ENCODE peak calls at places on chromosomes 6 and 20, in eight cellular contexts. F is tibial nerve, L is stomach, Z is A549, P is HepG2, E is transverse colon, H is upper lobe of left lung, N is ovary. W is an unnamed sample. For H3K4me1, the result is how much of the 10 kb centered on the place peaks cover.

GRCh38 chr6:134519456-134519855 is 201.5 kb upstream of the SGK1 start:
- DNase-seq in F (no peak), L (no peak), Z (no peak), P (no peak), E (no peak), H (peak), N (no peak), W (no peak)

GRCh38 chr6:90586675-90587638 is at the start of gene MAP3K7:
- DNase-seq in F (peak), L (peak), Z (peak), P (peak), E (peak), H (peak), N (peak), W (peak)

GRCh38 chr6:25627001-25627400 is 25.0 kb upstream of the SCGN start:
- DNase-seq in F (no peak), L (no peak), Z (no peak), P (no peak), E (no peak), H (no peak), N (no peak), W (no peak)

GRCh38 chr20:24634855-24635254 is 165.4 kb downstream of the SYNDIG1 start:
- DNase-seq in F (no peak), L (no peak), Z (peak), P (peak), E (no peak), H (no peak), N (no peak), W (no peak)

GRCh38 chr6:170098428-170099170 is 192.3 kb downstream of the DLL1 start:
- DNase-seq in F (no peak), L (peak), Z (no peak), P (no peak), E (peak), H (peak), N (no peak), W (no peak)

GRCh38 chr20:37257993-37258392 is 3.6 kb downstream of the GHRH start:
- DNase-seq in F (no peak), L (no peak), Z (no peak), P (no peak), E (no peak), H (no peak), N (no peak), W (no peak)

GRCh38 chr6:118551063-118551672 is 3.1 kb downstream of the PLN start:
- DNase-seq in F (no peak), L (no peak), Z (peak), P (peak), E (no peak), H (no peak), N (no peak), W (no peak)

GRCh38 chr20:64131406-64131805 is 24.0 kb upstream of the NPBWR2 start:
- DNase-seq in F (no peak), L (no peak), Z (peak), P (peak), E (no peak), H (no peak), N (no peak), W (no peak)

GRCh38 chr6:166749666-166750065 is 122.6 kb upstream of the RPS6KA2 start:
- DNase-seq in F (no peak), L (no peak), Z (no peak), P (no peak), E (no peak), H (no peak), N (no peak), W (no peak)

GRCh38 chr20:45338121-45339030 is 9.8 kb downstream of the SDC4 start:
- DNase-seq in F (no peak), L (no peak), Z (no peak), P (peak), E (no peak), H (no peak), N (no peak), W (no peak)

GRCh38 chr6:68194846-68195478 is 440.1 kb upstream of the ADGRB3 start:
- DNase-seq in F (no peak), L (no peak), Z (no peak), P (no peak), E (no peak), H (no peak), N (no peak), W (no peak)

GRCh38 chr6:144036064-144036873 is 28.2 kb upstream of the PLAGL1 start:
- DNase-seq in F (no peak), L (no peak), Z (no peak), P (peak), E (peak), H (peak), N (no peak), W (no peak)

GRCh38 chr6:72626126-72626525 is 4.3 kb downstream of the KCNQ5 start:
- DNase-seq in F (no peak), L (no peak), Z (no peak), P (no peak), E (no peak), H (no peak), N (no peak), W (no peak)

GRCh38 chr6:105263685-105264298 is 84.0 kb upstream of the POPDC3 start:
- DNase-seq in F (no peak), L (peak), Z (no peak), P (no peak), E (no peak), H (no peak), N (no peak), W (no peak)

GRCh38 chr20:61352381-61353260 is 100.6 kb downstream of the CDH4 start:
- DNase-seq in F (no peak), L (no peak), Z (no peak), P (no peak), E (no peak), H (no peak), N (no peak), W (no peak)

GRCh38 chr6:108616973-108617372 is 56.3 kb downstream of the FOXO3 start:
- DNase-seq in F (no peak), L (no peak), Z (no peak), P (no peak), E (no peak), H (no peak), N (no peak), W (no peak)

GRCh38 chr20:47586648-47587306 is 85.1 kb downstream of the NCOA3 start:
- DNase-seq in F (no peak), L (no peak), Z (no peak), P (no peak), E (no peak), H (no peak), N (no peak), W (no peak)

GRCh38 chr20:47588158-47588557 is 86.5 kb downstream of the NCOA3 start:
- DNase-seq in F (no peak), L (no peak), Z (no peak), P (no peak), E (no peak), H (no peak), N (no peak), W (no peak)

GRCh38 chr20:47583551-47583950 is 81.9 kb downstream of the NCOA3 start:
- DNase-seq in F (no peak), L (no peak), Z (no peak), P (no peak), E (no peak), H (no peak), N (no peak), W (no peak)

DNA sequence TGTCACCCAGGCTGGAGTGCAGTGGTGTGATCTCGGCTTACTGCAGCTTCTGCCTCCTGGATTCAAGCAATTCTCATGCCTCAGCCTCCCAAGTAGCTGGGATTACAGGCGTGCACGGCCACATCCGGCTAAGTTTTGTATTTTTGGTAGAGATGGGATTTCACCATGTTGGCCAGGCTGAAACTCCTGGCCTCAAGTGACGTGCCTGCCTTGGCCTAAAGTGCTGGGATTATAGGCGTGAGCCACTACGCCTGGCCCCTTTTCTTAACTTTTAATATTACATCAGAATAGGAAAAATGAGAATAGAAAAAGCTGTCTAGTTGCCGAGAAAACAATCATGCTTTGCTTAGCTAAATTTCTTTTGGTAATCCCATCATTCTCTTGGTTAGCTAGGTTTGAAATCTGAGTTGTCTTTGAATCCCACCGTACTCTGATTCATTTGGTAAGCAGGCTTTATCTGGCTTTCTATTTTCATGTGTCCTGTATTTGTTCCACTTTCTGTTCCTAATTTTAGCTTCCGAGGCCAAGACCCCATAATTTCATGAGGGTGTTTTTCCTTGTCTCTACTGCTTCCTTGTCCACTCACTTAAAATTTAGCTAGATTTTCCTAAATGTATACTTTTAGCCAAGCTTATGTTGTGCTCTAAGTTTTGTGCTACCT is 83.5 kb downstream of the NCOA3 start:
- DNase-seq in F (no peak), L (no peak), Z (no peak), P (no peak), E (no peak), H (no peak), N (no peak), W (no peak)
- H3K27ac ChIP-seq in F (no peak), L (no peak), Z (no peak), P (no peak), E (no peak), H (no peak), N (no peak), W (no peak)

GRCh38 chr20:49985617-49986016 is 2.8 kb downstream of the SNAI1 start:
- DNase-seq in F (no peak), L (no peak), Z (no peak), P (no peak), E (no peak), H (no peak), N (no peak), W (no peak)
- H3K4me1 ChIP-seq in F (under half), L (half or more), Z (half or more), P (half or more), E (half or more), H (under half), N (under half), W (half or more)

GRCh38 chr6:48835421-48835958 is 627.6 kb downstream of the MMUT start:
- DNase-seq in F (no peak), L (no peak), Z (no peak), P (no peak), E (no peak), H (no peak), N (no peak), W (no peak)
- TF ChIP-seq EP300 in F (no peak), L (no peak), Z (no peak), P (no peak), E (no peak), H (no peak), N (no peak), W (no peak)

DNA sequence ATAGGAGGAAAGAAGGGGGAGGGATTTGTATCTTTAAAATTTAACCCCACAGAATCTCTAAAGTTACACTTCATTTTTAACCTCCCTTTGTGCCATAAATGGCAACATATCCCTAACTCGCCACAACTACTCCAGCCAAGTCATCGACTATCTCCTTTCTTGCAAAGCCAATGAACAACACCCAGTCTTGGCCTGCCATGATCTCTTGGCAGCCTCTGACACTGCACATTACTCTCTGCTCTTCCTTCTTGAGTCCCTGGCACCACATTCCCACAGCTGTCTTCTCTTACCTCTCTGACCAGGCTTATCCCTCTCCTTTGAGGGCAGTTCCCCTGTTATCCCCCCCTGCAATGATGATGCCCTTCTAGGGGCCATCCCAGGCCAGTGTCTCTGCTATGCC is 42.5 kb downstream of the MBOAT1 start:
- DNase-seq in F (no peak), L (no peak), Z (no peak), P (no peak), E (no peak), H (no peak), N (no peak), W (no peak)
- H3K27ac ChIP-seq in F (no peak), L (no peak), Z (no peak), P (no peak), E (no peak), H (no peak), N (no peak), W (peak)

DNA sequence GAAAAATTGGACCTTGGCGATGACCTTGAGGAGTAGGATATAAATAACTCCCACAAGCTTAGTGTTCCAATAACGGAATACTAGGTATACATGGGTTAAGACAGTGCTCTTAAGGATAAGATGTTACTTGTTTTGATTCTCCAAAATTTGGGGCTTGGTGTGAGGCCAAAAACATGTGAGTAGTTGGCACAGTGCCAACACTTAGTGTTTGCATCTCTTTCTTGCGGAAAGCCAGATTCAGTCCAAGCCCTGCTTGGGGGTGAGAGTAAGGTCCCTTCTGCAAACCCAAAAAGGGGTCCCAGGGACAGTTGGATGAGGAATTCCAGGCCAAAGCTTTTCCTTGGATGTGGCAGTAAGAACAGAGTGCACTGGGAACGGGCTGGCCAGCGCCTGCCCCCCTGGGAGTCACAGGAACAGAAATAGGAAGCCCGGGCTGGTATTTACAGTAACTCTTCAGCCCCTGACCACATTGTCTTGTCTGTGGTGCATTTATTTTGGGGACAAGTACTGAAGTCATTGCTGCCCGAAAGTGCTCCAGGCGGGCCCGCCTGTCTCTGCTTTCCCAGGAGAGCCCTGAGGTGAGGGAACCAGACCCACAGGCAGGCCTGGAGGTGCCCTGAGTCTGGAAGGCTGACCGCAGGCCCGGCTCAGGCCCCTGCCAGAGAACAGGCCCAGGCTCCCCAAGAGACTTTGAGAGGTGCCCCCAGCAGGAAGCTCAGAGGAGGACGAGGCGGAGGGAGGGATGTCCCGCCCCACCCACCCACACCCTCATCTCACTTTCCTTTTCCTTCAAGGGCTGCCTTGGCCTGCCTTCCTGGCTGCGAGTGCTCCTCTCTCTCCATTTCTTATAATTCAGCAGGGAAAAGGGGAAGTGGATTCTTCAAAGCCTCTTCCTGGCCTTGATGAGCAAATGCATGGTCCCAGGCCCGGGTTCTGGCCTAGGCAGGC is 218.4 kb downstream of the MAFB start:
- DNase-seq in F (peak), L (no peak), Z (no peak), P (no peak), E (no peak), H (no peak), N (no peak), W (peak)
- H3K4me1 ChIP-seq in F (under half), L (under half), Z (under half), P (under half), E (under half), H (under half), N (under half), W (under half)

GRCh38 chr6:53363341-53364079 is 14.8 kb upstream of the ELOVL5 start:
- DNase-seq in F (no peak), L (no peak), Z (no peak), P (no peak), E (no peak), H (no peak), N (no peak), W (no peak)

GRCh38 chr6:53358440-53359087 is 9.8 kb upstream of the ELOVL5 start:
- DNase-seq in F (no peak), L (no peak), Z (no peak), P (no peak), E (no peak), H (no peak), N (no peak), W (no peak)

GRCh38 chr6:53359088-53359842 is 10.5 kb upstream of the ELOVL5 start:
- DNase-seq in F (peak), L (peak), Z (peak), P (peak), E (peak), H (peak), N (peak), W (peak)

GRCh38 chr6:53359843-53360834 is 11.4 kb upstream of the ELOVL5 start:
- DNase-seq in F (no peak), L (no peak), Z (peak), P (peak), E (no peak), H (peak), N (no peak), W (no peak)

GRCh38 chr6:53361549-53362031 is 12.8 kb upstream of the ELOVL5 start:
- DNase-seq in F (no peak), L (no peak), Z (peak), P (no peak), E (no peak), H (peak), N (no peak), W (no peak)
- TF ChIP-seq EP300 in F (no peak), L (no peak), Z (no peak), P (no peak), E (no peak), H (peak), N (no peak), W (no peak)

W was measured in esophagus muscularis mucosa.